ENCODE peak calls at places on chromosomes 16 and 17, in four cellular contexts. Z, S, T and X are unnamed samples.

GRCh38 chr16:46428108-46429061 is 192.8 kb downstream of the SHCBP1 start:
- DNase-seq in S (no peak), T (no peak), Z (no peak), X (no peak)

GRCh38 chr16:8678068-8678927 is 3.9 kb downstream of the ABAT start:
- DNase-seq in Z (no peak), T (no peak), S (peak; percentile 37), X (no peak)

GRCh38 chr16:72927199-72928088 is 120.5 kb downstream of the ZFHX3 start:
- DNase-seq in Z (no peak), T (no peak), S (peak; percentile 78), X (no peak)

GRCh38 chr17:49646391-49647255 is 31.3 kb downstream of the SPOP start:
- DNase-seq in T (no peak), Z (peak; percentile 32), S (peak; percentile 27), X (peak; percentile 63)

GRCh38 chr17:27807567-27808470 is 7.5 kb upstream of the NOS2 start:
- DNase-seq in T (no peak), Z (no peak), S (no peak), X (no peak)

GRCh38 chr17:57946798-57947358 is 8.3 kb downstream of the CUEDC1 start:
- DNase-seq in T (no peak), Z (peak; percentile 58), S (peak; percentile 66), X (no peak)

GRCh38 chr17:77444653-77445029 is 303.9 kb downstream of the SEC14L1 start:
- DNase-seq in T (peak; percentile 72), S (no peak), Z (peak; percentile 66), X (no peak)

GRCh38 chr17:40341808-40342574 is 22.5 kb downstream of the GJD3 start:
- DNase-seq in Z (peak; percentile 83), T (peak; percentile 85), S (peak; percentile 72), X (peak; percentile 73)

GRCh38 chr16:24829153-24829552 is 16.6 kb upstream of the SLC5A11 start:
- DNase-seq in S (no peak), Z (no peak), T (no peak), X (no peak)

GRCh38 chr16:58451945-58452401 is 48.0 kb upstream of the NDRG4 start:
- DNase-seq in S (peak; percentile 90), Z (no peak), T (no peak), X (no peak)

GRCh38 chr16:49700928-49701685 is 154.8 kb downstream of the ZNF423 start:
- DNase-seq in T (no peak), Z (no peak), S (no peak), X (no peak)

GRCh38 chr17:39352511-39352910 is 48.9 kb downstream of the FBXL20 start:
- DNase-seq in T (no peak), Z (no peak), S (no peak), X (no peak)

GRCh38 chr16:29804455-29805231 is 1.7 kb upstream of the MAZ start:
- DNase-seq in T (peak; percentile 67), Z (no peak), S (no peak), X (no peak)

GRCh38 chr16:11370084-11370931 is 25.0 kb downstream of the RMI2 start:
- DNase-seq in T (no peak), Z (no peak), S (no peak), X (no peak)

GRCh38 chr16:85733155-85733838 is 17.6 kb downstream of the C16orf74 start:
- DNase-seq in S (peak; percentile 19), Z (no peak), T (no peak), X (peak; percentile 70)

GRCh38 chr17:60134396-60135159 is 15.2 kb upstream of the CA4 start:
- DNase-seq in T (no peak), Z (no peak), S (no peak), X (no peak)

GRCh38 chr16:1723450-1724147 is 17.6 kb downstream of the MAPK8IP3 start:
- DNase-seq in T (no peak), Z (no peak), S (peak; percentile 41), X (no peak)

GRCh38 chr16:82178352-82178751 is 8.3 kb upstream of the MPHOSPH6 start:
- DNase-seq in Z (no peak), S (no peak), T (no peak), X (no peak)

GRCh38 chr16:22624038-22624656 is 113.5 kb downstream of the NPIPB5 start:
- DNase-seq in S (no peak), T (no peak), Z (no peak), X (no peak)

GRCh38 chr16:89431158-89431584 is 59.2 kb downstream of the ANKRD11 start:
- DNase-seq in Z (no peak), S (peak; percentile 70), T (no peak), X (no peak)

GRCh38 chr17:14307560-14308024 is 6.7 kb downstream of the HS3ST3B1 start:
- DNase-seq in T (no peak), S (no peak), Z (no peak), X (no peak)
- H3K4me1 ChIP-seq in T (peaks cover 58% of the 10 kb centered on the region), S (peaks cover 3% of the 10 kb centered on the region), Z (no peaks in the 10 kb centered on the region), X (peaks cover 20% of the 10 kb centered on the region)

GRCh38 chr17:82879241-82879640 is 39.4 kb upstream of the ZNF750 start:
- DNase-seq in S (no peak), Z (no peak), T (peak; percentile 12), X (no peak)

GRCh38 chr17:82878545-82878944 is 38.7 kb upstream of the ZNF750 start:
- DNase-seq in Z (no peak), T (peak; percentile 5), S (no peak), X (no peak)

GRCh38 chr17:82881900-82882714 is 42.3 kb upstream of the ZNF750 start:
- DNase-seq in Z (peak; percentile 68), S (no peak), T (peak; percentile 57), X (peak; percentile 70)

GRCh38 chr17:82881292-82881823 is 41.5 kb upstream of the ZNF750 start:
- DNase-seq in S (no peak), Z (no peak), T (peak; percentile 18), X (no peak)

GRCh38 chr17:82880620-82881019 is 40.8 kb upstream of the ZNF750 start:
- DNase-seq in Z (no peak), S (no peak), T (peak; percentile 11), X (no peak)
- H3K4me1 ChIP-seq in Z (peaks cover 5% of the 10 kb centered on the region), S (no peaks in the 10 kb centered on the region), T (peaks cover 77% of the 10 kb centered on the region), X (peaks cover 25% of the 10 kb centered on the region)

DNA sequence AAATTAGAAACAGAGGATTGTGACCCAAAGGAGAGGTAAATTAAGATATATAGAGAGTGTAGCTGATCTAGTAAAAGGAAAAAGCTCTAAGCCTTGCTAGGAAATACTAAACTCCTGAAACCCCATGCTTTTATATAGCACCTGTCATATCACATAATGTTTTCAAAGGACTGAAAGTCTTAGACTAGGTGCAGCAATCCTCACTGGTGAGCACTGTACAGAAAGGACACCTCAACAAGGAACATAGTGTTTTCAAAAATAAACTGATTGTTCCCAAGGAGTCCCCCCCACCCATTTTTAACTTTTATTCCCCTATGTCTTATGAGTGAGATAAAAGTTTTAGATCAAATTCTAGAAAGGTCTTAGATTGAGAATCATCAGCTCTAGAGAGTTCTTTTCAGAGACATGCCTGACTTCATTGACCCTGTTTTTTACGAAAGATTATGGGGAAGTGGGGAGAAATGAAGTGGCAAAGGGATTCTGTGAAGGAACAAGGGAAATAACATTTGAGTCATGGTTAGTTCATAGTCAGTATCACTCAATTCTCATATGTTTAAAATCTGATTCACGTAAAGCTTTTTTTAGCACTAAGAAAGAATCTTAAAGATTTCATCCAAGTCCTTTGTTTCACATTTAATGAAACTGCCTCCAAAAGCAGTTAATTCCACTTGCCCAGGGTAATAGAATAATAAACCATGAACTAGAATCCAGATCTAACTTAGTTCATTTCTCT is 166.4 kb downstream of the CYB561 start:
- DNase-seq in S (no peak), Z (no peak), T (no peak), X (no peak)
- H3K4me1 ChIP-seq in S (peaks cover 30% of the 10 kb centered on the region), Z (no peaks in the 10 kb centered on the region), T (peaks cover under 1% of the 10 kb centered on the region), X (no peaks in the 10 kb centered on the region)

GRCh38 chr17:72972263-72972951 is 120.1 kb downstream of the SLC39A11 start:
- DNase-seq in S (no peak), T (no peak), Z (no peak), X (no peak)

GRCh38 chr17:72976971-72977767 is 115.3 kb downstream of the SLC39A11 start:
- DNase-seq in Z (peak; percentile 45), T (peak; percentile 38), S (peak; percentile 44), X (peak; percentile 23)

GRCh38 chr17:72974605-72975232 is 117.8 kb downstream of the SLC39A11 start:
- DNase-seq in Z (no peak), S (peak; percentile 55), T (no peak), X (no peak)

GRCh38 chr17:72977768-72978417 is 114.6 kb downstream of the SLC39A11 start:
- DNase-seq in T (no peak), Z (no peak), S (no peak), X (no peak)

DNA sequence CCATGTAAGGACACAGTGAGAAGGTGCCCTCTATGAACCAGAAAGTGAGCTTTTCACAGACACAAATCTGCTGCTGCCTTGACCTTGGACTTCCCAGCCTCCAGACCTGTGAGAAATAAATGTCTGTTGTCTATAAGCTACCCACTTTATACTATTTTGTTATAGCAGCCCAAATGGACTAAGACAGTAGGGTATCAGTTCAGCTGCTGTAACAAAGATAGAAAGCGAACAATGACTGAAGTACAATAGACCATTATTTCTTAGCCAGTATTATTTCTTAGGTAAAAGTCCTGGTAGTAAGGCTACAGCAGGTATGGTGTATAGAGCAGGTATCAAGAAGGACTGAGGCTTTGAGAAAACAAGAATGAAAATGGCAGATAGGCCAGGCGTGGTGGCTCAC is 117.0 kb downstream of the SLC39A11 start:
- DNase-seq in T (no peak), Z (no peak), S (no peak), X (no peak)
- H3K4me1 ChIP-seq in T (peaks cover 24% of the 10 kb centered on the region), Z (no peaks in the 10 kb centered on the region), S (peaks cover 35% of the 10 kb centered on the region), X (peaks cover 17% of the 10 kb centered on the region)